ENCODE peak calls at places on chromosomes 6 and 20, in seven cellular contexts. S is mesendoderm; R is activated naive CD4-positive, alpha-beta T cell treated with Interleukin-2 at 50 U/mL for 16 hours; K is cardiac muscle cell; P is GM13976; O is activated CD8-positive, alpha-beta memory T cell treated with anti-CD3 and anti-CD28 coated beads for 24 hours; X is stimulated activated CD8-positive, alpha-beta memory T cell treated with anti-CD3 and anti-CD28 coated beads, Interleukin-2, amount 100 ng/mL, for 1 hour. T is an unnamed sample.

GRCh38 chr20:45366631-45367030 is 3.7 kb downstream of the SYS1 start:
- DNase-seq in S (no peak), R (no peak), K (no peak), P (no peak), O (peak; percentile 30), X (no peak), T (peak; percentile 38)

GRCh38 chr6:14763139-14763538 is 482.7 kb upstream of the JARID2 start:
- DNase-seq in S (no peak), R (no peak), K (no peak), P (no peak), O (no peak), X (no peak), T (no peak)

GRCh38 chr6:42025066-42025789 is 25.1 kb upstream of the TAF8 start:
- DNase-seq in S (no peak), R (no peak), K (no peak), P (peak; percentile 80), O (no peak), X (no peak), T (no peak)

GRCh38 chr20:5504061-5504739 is 187.4 kb upstream of the PROKR2 start:
- DNase-seq in S (no peak), R (no peak), K (no peak), P (peak; percentile 82), O (no peak), X (no peak), T (peak; percentile 74)

GRCh38 chr20:24766143-24766527 is 182.9 kb upstream of the CST7 start:
- DNase-seq in S (no peak), R (no peak), K (no peak), P (no peak), O (peak; percentile 15), X (no peak), T (no peak)

GRCh38 chr6:70353343-70353913 is 50.5 kb upstream of the COL9A1 start:
- DNase-seq in S (no peak), R (no peak), K (no peak), P (no peak), O (no peak), X (no peak), T (no peak)

GRCh38 chr6:161360505-161360904 is 86.6 kb upstream of the AGPAT4 start:
- DNase-seq in S (no peak), R (no peak), K (no peak), P (no peak), O (no peak), X (no peak), T (no peak)

GRCh38 chr20:33443006-33443511 is 504 bp downstream of the SNTA1 start:
- DNase-seq in S (no peak), R (peak; percentile 34), K (peak; percentile 70), P (no peak), O (no peak), X (no peak), T (no peak)

GRCh38 chr6:140311146-140311545 is 936.7 kb upstream of the CITED2 start:
- DNase-seq in S (no peak), R (no peak), K (no peak), P (no peak), O (no peak), X (no peak), T (no peak)

GRCh38 chr6:135126034-135126433 is 55.1 kb upstream of the MYB start:
- DNase-seq in S (no peak), R (no peak), K (no peak), P (no peak), O (no peak), X (no peak), T (no peak)

GRCh38 chr6:137869781-137870180 is 2.7 kb downstream of the TNFAIP3 start:
- DNase-seq in S (no peak), R (no peak), K (no peak), P (no peak), O (no peak), X (no peak), T (no peak)

GRCh38 chr20:51801220-51801991 is 915 bp downstream of the SALL4 start:
- DNase-seq in S (peak; percentile 83), R (no peak), K (peak; percentile 66), P (peak; percentile 37), O (no peak), X (no peak), T (no peak)

GRCh38 chr6:33634203-33634727 is 13.1 kb downstream of the ITPR3 start:
- DNase-seq in S (no peak), R (no peak), K (peak; percentile 55), P (no peak), O (no peak), X (no peak), T (no peak)

GRCh38 chr20:50302463-50303041 is 111.9 kb downstream of the CEBPB start:
- DNase-seq in S (no peak), R (no peak), K (peak; percentile 50), P (no peak), O (no peak), X (no peak), T (no peak)

GRCh38 chr6:146948790-146949342 is 255.4 kb upstream of the STXBP5 start:
- DNase-seq in S (peak; percentile 18), R (no peak), K (no peak), P (no peak), O (no peak), X (no peak), T (no peak)

GRCh38 chr20:13174402-13174801 is 46.7 kb upstream of the ISM1 start:
- DNase-seq in S (no peak), R (no peak), K (no peak), P (no peak), O (no peak), X (no peak), T (no peak)

GRCh38 chr6:163309491-163310026 is 105.0 kb upstream of the QKI start:
- DNase-seq in S (no peak), R (no peak), K (no peak), P (no peak), O (no peak), X (no peak), T (no peak)

GRCh38 chr6:147248859-147249258 is 44.6 kb downstream of the STXBP5 start:
- DNase-seq in S (peak; percentile 63), R (no peak), K (no peak), P (no peak), O (no peak), X (no peak), T (no peak)

GRCh38 chr6:136863752-136864151 is 41.4 kb downstream of the PEX7 start:
- DNase-seq in S (no peak), R (no peak), K (no peak), P (no peak), O (no peak), X (no peak), T (no peak)

GRCh38 chr6:1485678-1486077 is 96.3 kb downstream of the FOXF2 start:
- DNase-seq in S (no peak), R (no peak), K (no peak), P (no peak), O (no peak), X (no peak), T (no peak)